ENCODE peak calls at places on chromosomes 4 and X, in nine cellular contexts. One of them, this sample, is unnamed.

GRCh38 chr4:5812506-5813229 is 80.2 kb downstream of the CRMP1 start:
- DNase-seq in right lobe of liver: no peak
- DNase-seq in esophagus squamous epithelium: no peak
- DNase-seq in stomach: no peak
- DNase-seq in uterus: no peak
- DNase-seq in upper lobe of left lung: no peak
- DNase-seq in HCT116: peak
- DNase-seq in A549: peak
- DNase-seq in body of pancreas: no peak
- DNase-seq in this sample: no peak

GRCh38 chr4:10872833-10873517 is 188.4 kb upstream of the CLNK start:
- DNase-seq in right lobe of liver: no peak
- DNase-seq in esophagus squamous epithelium: no peak
- DNase-seq in stomach: no peak
- DNase-seq in uterus: no peak
- DNase-seq in upper lobe of left lung: no peak
- DNase-seq in HCT116: no peak
- DNase-seq in A549: no peak
- DNase-seq in body of pancreas: no peak
- DNase-seq in this sample: no peak

GRCh38 chrX:116726806-116727205 is 264.0 kb upstream of the CT83 start:
- DNase-seq in right lobe of liver: no peak
- DNase-seq in esophagus squamous epithelium: no peak
- DNase-seq in stomach: no peak
- DNase-seq in uterus: no peak
- DNase-seq in upper lobe of left lung: peak
- DNase-seq in HCT116: no peak
- DNase-seq in A549: no peak
- DNase-seq in body of pancreas: no peak
- DNase-seq in this sample: no peak

GRCh38 chr4:67545199-67545995 is at the start of gene CENPC:
- DNase-seq in right lobe of liver: peak
- DNase-seq in esophagus squamous epithelium: peak
- DNase-seq in stomach: peak
- DNase-seq in uterus: peak
- DNase-seq in upper lobe of left lung: peak
- DNase-seq in HCT116: peak
- DNase-seq in A549: peak
- DNase-seq in body of pancreas: peak
- DNase-seq in this sample: no peak

GRCh38 chr4:29717658-29718057 is 1002.5 kb upstream of the PCDH7 start:
- DNase-seq in right lobe of liver: no peak
- DNase-seq in esophagus squamous epithelium: no peak
- DNase-seq in stomach: no peak
- DNase-seq in uterus: no peak
- DNase-seq in upper lobe of left lung: no peak
- DNase-seq in HCT116: no peak
- DNase-seq in A549: no peak
- DNase-seq in body of pancreas: no peak
- DNase-seq in this sample: no peak

GRCh38 chrX:16160729-16161128 is 6.6 kb upstream of the MAGEB17 start:
- DNase-seq in right lobe of liver: no peak
- DNase-seq in esophagus squamous epithelium: no peak
- DNase-seq in stomach: no peak
- DNase-seq in uterus: no peak
- DNase-seq in upper lobe of left lung: no peak
- DNase-seq in HCT116: peak
- DNase-seq in A549: peak
- DNase-seq in body of pancreas: no peak
- DNase-seq in this sample: no peak

GRCh38 chr4:87839309-87839946 is 6.7 kb downstream of the MEPE start:
- DNase-seq in right lobe of liver: no peak
- DNase-seq in esophagus squamous epithelium: no peak
- DNase-seq in stomach: no peak
- DNase-seq in uterus: no peak
- DNase-seq in upper lobe of left lung: no peak
- DNase-seq in HCT116: no peak
- DNase-seq in A549: no peak
- DNase-seq in body of pancreas: no peak
- DNase-seq in this sample: no peak

GRCh38 chr4:82865592-82865991 is 25.4 kb downstream of the SEC31A start:
- DNase-seq in right lobe of liver: no peak
- DNase-seq in esophagus squamous epithelium: no peak
- DNase-seq in stomach: no peak
- DNase-seq in uterus: no peak
- DNase-seq in upper lobe of left lung: no peak
- DNase-seq in HCT116: no peak
- DNase-seq in A549: no peak
- DNase-seq in body of pancreas: no peak
- DNase-seq in this sample: no peak

GRCh38 chrX:49172280-49172780 is 632 bp downstream of the PLP2 start:
- DNase-seq in right lobe of liver: peak
- DNase-seq in esophagus squamous epithelium: no peak
- DNase-seq in stomach: peak
- DNase-seq in uterus: peak
- DNase-seq in upper lobe of left lung: peak
- DNase-seq in HCT116: no peak
- DNase-seq in A549: no peak
- DNase-seq in body of pancreas: peak
- DNase-seq in this sample: no peak

GRCh38 chrX:44705817-44706551 is 137.8 kb upstream of the DUSP21 start:
- DNase-seq in right lobe of liver: no peak
- DNase-seq in esophagus squamous epithelium: no peak
- DNase-seq in stomach: no peak
- DNase-seq in uterus: no peak
- DNase-seq in upper lobe of left lung: no peak
- DNase-seq in HCT116: no peak
- DNase-seq in A549: no peak
- DNase-seq in body of pancreas: no peak
- DNase-seq in this sample: no peak

GRCh38 chr4:54879576-54879975 is 221.8 kb downstream of the KIT start:
- DNase-seq in right lobe of liver: no peak
- DNase-seq in esophagus squamous epithelium: no peak
- DNase-seq in stomach: no peak
- DNase-seq in uterus: no peak
- DNase-seq in upper lobe of left lung: no peak
- DNase-seq in HCT116: no peak
- DNase-seq in A549: no peak
- DNase-seq in body of pancreas: no peak
- DNase-seq in this sample: no peak

GRCh38 chr4:73964862-73965611 is 16.8 kb downstream of the PF4 start:
- DNase-seq in right lobe of liver: no peak
- DNase-seq in esophagus squamous epithelium: no peak
- DNase-seq in stomach: peak
- DNase-seq in uterus: no peak
- DNase-seq in upper lobe of left lung: no peak
- DNase-seq in HCT116: peak
- DNase-seq in A549: no peak
- DNase-seq in body of pancreas: peak
- DNase-seq in this sample: no peak

GRCh38 chr4:76562851-76563803 is 128.1 kb downstream of the SHROOM3 start:
- DNase-seq in right lobe of liver: no peak
- DNase-seq in esophagus squamous epithelium: no peak
- DNase-seq in stomach: no peak
- DNase-seq in uterus: no peak
- DNase-seq in upper lobe of left lung: no peak
- DNase-seq in HCT116: no peak
- DNase-seq in A549: no peak
- DNase-seq in body of pancreas: no peak
- DNase-seq in this sample: no peak

GRCh38 chrX:87664381-87664780 is 146.8 kb downstream of the KLHL4 start:
- DNase-seq in right lobe of liver: no peak
- DNase-seq in esophagus squamous epithelium: no peak
- DNase-seq in stomach: no peak
- DNase-seq in uterus: no peak
- DNase-seq in upper lobe of left lung: no peak
- DNase-seq in HCT116: no peak
- DNase-seq in A549: peak
- DNase-seq in body of pancreas: no peak
- DNase-seq in this sample: no peak

GRCh38 chr4:158946825-158947224 is 156.1 kb upstream of the RAPGEF2 start:
- DNase-seq in right lobe of liver: no peak
- DNase-seq in esophagus squamous epithelium: no peak
- DNase-seq in stomach: no peak
- DNase-seq in uterus: no peak
- DNase-seq in upper lobe of left lung: no peak
- DNase-seq in HCT116: no peak
- DNase-seq in A549: no peak
- DNase-seq in body of pancreas: no peak
- DNase-seq in this sample: no peak

GRCh38 chr4:113760852-113761681 is 471 bp downstream of the CAMK2D start:
- DNase-seq in right lobe of liver: peak
- DNase-seq in esophagus squamous epithelium: peak
- DNase-seq in stomach: peak
- DNase-seq in uterus: peak
- DNase-seq in upper lobe of left lung: peak
- DNase-seq in HCT116: no peak
- DNase-seq in A549: peak
- DNase-seq in body of pancreas: peak
- DNase-seq in this sample: no peak

GRCh38 chr4:60865238-60865637 is 334.9 kb upstream of the ADGRL3 start:
- DNase-seq in right lobe of liver: no peak
- DNase-seq in esophagus squamous epithelium: no peak
- DNase-seq in stomach: no peak
- DNase-seq in uterus: no peak
- DNase-seq in upper lobe of left lung: no peak
- DNase-seq in HCT116: no peak
- DNase-seq in A549: no peak
- DNase-seq in body of pancreas: no peak
- DNase-seq in this sample: no peak

GRCh38 chr4:17719106-17719505 is 62.3 kb downstream of the FAM184B start:
- DNase-seq in right lobe of liver: no peak
- DNase-seq in esophagus squamous epithelium: no peak
- DNase-seq in stomach: no peak
- DNase-seq in uterus: no peak
- DNase-seq in upper lobe of left lung: no peak
- DNase-seq in HCT116: no peak
- DNase-seq in A549: no peak
- DNase-seq in body of pancreas: no peak
- DNase-seq in this sample: no peak

GRCh38 chr4:177177446-177178160 is 132.1 kb upstream of the NEIL3 start:
- DNase-seq in right lobe of liver: no peak
- DNase-seq in esophagus squamous epithelium: no peak
- DNase-seq in stomach: no peak
- DNase-seq in uterus: no peak
- DNase-seq in upper lobe of left lung: no peak
- DNase-seq in HCT116: no peak
- DNase-seq in A549: no peak
- DNase-seq in body of pancreas: no peak
- DNase-seq in this sample: no peak

GRCh38 chrX:73401591-73402266 is 45.1 kb upstream of the CDX4 start:
- DNase-seq in right lobe of liver: no peak
- DNase-seq in esophagus squamous epithelium: no peak
- DNase-seq in stomach: no peak
- DNase-seq in uterus: no peak
- DNase-seq in upper lobe of left lung: no peak
- DNase-seq in HCT116: no peak
- DNase-seq in A549: no peak
- DNase-seq in body of pancreas: no peak
- DNase-seq in this sample: no peak

GRCh38 chr4:41784191-41784979 is 35.9 kb upstream of the PHOX2B start:
- DNase-seq in right lobe of liver: no peak
- DNase-seq in esophagus squamous epithelium: no peak
- DNase-seq in stomach: no peak
- DNase-seq in uterus: no peak
- DNase-seq in upper lobe of left lung: no peak
- DNase-seq in HCT116: no peak
- DNase-seq in A549: no peak
- DNase-seq in body of pancreas: no peak
- DNase-seq in this sample: no peak

GRCh38 chrX:107304141-107304540 is 97.7 kb downstream of the DNAAF6 start:
- DNase-seq in right lobe of liver: no peak
- DNase-seq in esophagus squamous epithelium: no peak
- DNase-seq in stomach: no peak
- DNase-seq in uterus: no peak
- DNase-seq in upper lobe of left lung: no peak
- DNase-seq in HCT116: no peak
- DNase-seq in A549: no peak
- DNase-seq in body of pancreas: no peak
- DNase-seq in this sample: no peak

GRCh38 chrX:107298276-107298675 is 91.9 kb downstream of the DNAAF6 start:
- DNase-seq in right lobe of liver: no peak
- DNase-seq in esophagus squamous epithelium: no peak
- DNase-seq in stomach: no peak
- DNase-seq in uterus: no peak
- DNase-seq in upper lobe of left lung: no peak
- DNase-seq in HCT116: no peak
- DNase-seq in A549: no peak
- DNase-seq in body of pancreas: no peak
- DNase-seq in this sample: no peak

GRCh38 chrX:107301253-107301652 is 94.8 kb downstream of the DNAAF6 start:
- DNase-seq in right lobe of liver: no peak
- DNase-seq in esophagus squamous epithelium: no peak
- DNase-seq in stomach: no peak
- DNase-seq in uterus: no peak
- DNase-seq in upper lobe of left lung: no peak
- DNase-seq in HCT116: no peak
- DNase-seq in A549: no peak
- DNase-seq in body of pancreas: no peak
- DNase-seq in this sample: no peak
- H3K27ac ChIP-seq in right lobe of liver: no peak
- H3K27ac ChIP-seq in esophagus squamous epithelium: no peak
- H3K27ac ChIP-seq in stomach: no peak
- H3K27ac ChIP-seq in uterus: no peak
- H3K27ac ChIP-seq in upper lobe of left lung: no peak
- H3K27ac ChIP-seq in HCT116: no peak
- H3K27ac ChIP-seq in A549: no peak
- H3K27ac ChIP-seq in body of pancreas: no peak
- H3K27ac ChIP-seq in this sample: no peak

GRCh38 chr4:8470451-8471024 is 30.0 kb downstream of the TRMT44 start:
- DNase-seq in right lobe of liver: no peak
- DNase-seq in esophagus squamous epithelium: no peak
- DNase-seq in stomach: no peak
- DNase-seq in uterus: no peak
- DNase-seq in upper lobe of left lung: peak
- DNase-seq in HCT116: no peak
- DNase-seq in A549: no peak
- DNase-seq in body of pancreas: no peak
- DNase-seq in this sample: no peak
- TF ChIP-seq POLR2A in right lobe of liver: no peak
- TF ChIP-seq POLR2A in esophagus squamous epithelium: no peak
- TF ChIP-seq POLR2A in stomach: no peak
- TF ChIP-seq POLR2A in uterus: no peak
- TF ChIP-seq POLR2A in upper lobe of left lung: no peak
- TF ChIP-seq POLR2A in HCT116: no peak
- TF ChIP-seq POLR2A in A549: no peak
- TF ChIP-seq POLR2A in body of pancreas: no peak
- TF ChIP-seq POLR2A in this sample: no peak

GRCh38 chr4:53011176-53011575 is 149.1 kb downstream of the RASL11B start:
- DNase-seq in right lobe of liver: no peak
- DNase-seq in esophagus squamous epithelium: no peak
- DNase-seq in stomach: no peak
- DNase-seq in uterus: no peak
- DNase-seq in upper lobe of left lung: no peak
- DNase-seq in HCT116: no peak
- DNase-seq in A549: no peak
- DNase-seq in body of pancreas: no peak
- DNase-seq in this sample: no peak
- H3K4me3 ChIP-seq in right lobe of liver: no peak
- H3K4me3 ChIP-seq in esophagus squamous epithelium: no peak
- H3K4me3 ChIP-seq in stomach: no peak
- H3K4me3 ChIP-seq in uterus: no peak
- H3K4me3 ChIP-seq in upper lobe of left lung: no peak
- H3K4me3 ChIP-seq in HCT116: no peak
- H3K4me3 ChIP-seq in A549: no peak
- H3K4me3 ChIP-seq in body of pancreas: no peak
- H3K4me3 ChIP-seq in this sample: no peak

GRCh38 chrX:10484683-10485247 is 135.6 kb downstream of the MID1 start:
- DNase-seq in right lobe of liver: no peak
- DNase-seq in esophagus squamous epithelium: no peak
- DNase-seq in stomach: no peak
- DNase-seq in uterus: no peak
- DNase-seq in upper lobe of left lung: no peak
- DNase-seq in HCT116: no peak
- DNase-seq in A549: no peak
- DNase-seq in body of pancreas: no peak
- DNase-seq in this sample: no peak
- H3K27ac ChIP-seq in right lobe of liver: peak
- H3K27ac ChIP-seq in esophagus squamous epithelium: peak
- H3K27ac ChIP-seq in stomach: no peak
- H3K27ac ChIP-seq in uterus: peak
- H3K27ac ChIP-seq in upper lobe of left lung: no peak
- H3K27ac ChIP-seq in HCT116: no peak
- H3K27ac ChIP-seq in A549: peak
- H3K27ac ChIP-seq in body of pancreas: no peak
- H3K27ac ChIP-seq in this sample: no peak